ENCODE peak calls at places on chromosome 1, in four cellular contexts. One of them, this sample, is unnamed.
A peak's percentile ranks its signal among the peaks of the same experiment; 100 is the strongest.

GRCh38 chr1:228373681-228374571 is 32.7 kb downstream of the TRIM11 start:
- DNase-seq in K562: no peak
- DNase-seq in HepG2: no peak
- DNase-seq in H1: no peak
- DNase-seq in this sample: no peak

GRCh38 chr1:230130172-230130944 is 63.3 kb downstream of the GALNT2 start:
- DNase-seq in K562: no peak
- DNase-seq in HepG2: no peak
- DNase-seq in H1: no peak
- DNase-seq in this sample: no peak

GRCh38 chr1:155125946-155126493 is 1.7 kb upstream of the EFNA1 start:
- DNase-seq in K562: no peak
- DNase-seq in HepG2: peak; percentile 88
- DNase-seq in H1: peak; percentile 70
- DNase-seq in this sample: no peak

GRCh38 chr1:200776949-200777348 is 38.3 kb downstream of the CAMSAP2 start:
- DNase-seq in K562: peak; percentile 38
- DNase-seq in HepG2: peak; percentile 5
- DNase-seq in H1: no peak
- DNase-seq in this sample: no peak

GRCh38 chr1:20366766-20367602 is 76.3 kb downstream of the VWA5B1 start:
- DNase-seq in K562: peak; percentile 40
- DNase-seq in HepG2: peak; percentile 25
- DNase-seq in H1: peak; percentile 70
- DNase-seq in this sample: no peak

GRCh38 chr1:115463347-115463746 is 125.3 kb upstream of the NGF start:
- DNase-seq in K562: no peak
- DNase-seq in HepG2: no peak
- DNase-seq in H1: peak; percentile 20
- DNase-seq in this sample: no peak

GRCh38 chr1:170253180-170253579 is 107.4 kb downstream of the NTMT2 start:
- DNase-seq in K562: no peak
- DNase-seq in HepG2: no peak
- DNase-seq in H1: no peak
- DNase-seq in this sample: no peak

GRCh38 chr1:74180490-74180889 is 17.5 kb downstream of the LRRIQ3 start:
- DNase-seq in K562: no peak
- DNase-seq in HepG2: no peak
- DNase-seq in H1: no peak
- DNase-seq in this sample: no peak

GRCh38 chr1:87885263-87885662 is 556.6 kb downstream of the LMO4 start:
- DNase-seq in K562: no peak
- DNase-seq in HepG2: no peak
- DNase-seq in H1: no peak
- DNase-seq in this sample: no peak

GRCh38 chr1:193069748-193070394 is 10.5 kb downstream of the RO60 start:
- DNase-seq in K562: peak; percentile 63
- DNase-seq in HepG2: no peak
- DNase-seq in H1: no peak
- DNase-seq in this sample: no peak

GRCh38 chr1:227885648-227886502 is 61.9 kb downstream of the WNT9A start:
- DNase-seq in K562: peak; percentile 76
- DNase-seq in HepG2: no peak
- DNase-seq in H1: peak; percentile 51
- DNase-seq in this sample: peak; percentile 49

GRCh38 chr1:54121482-54122130 is 31.2 kb downstream of the CDCP2 start:
- DNase-seq in K562: peak; percentile 93
- DNase-seq in HepG2: peak; percentile 64
- DNase-seq in H1: peak; percentile 94
- DNase-seq in this sample: peak; percentile 29

GRCh38 chr1:234281826-234282489 is 91.3 kb upstream of the COA6 start:
- DNase-seq in K562: no peak
- DNase-seq in HepG2: no peak
- DNase-seq in H1: no peak
- DNase-seq in this sample: no peak

GRCh38 chr1:171868217-171868616 is 26.9 kb downstream of the DNM3 start:
- DNase-seq in K562: no peak
- DNase-seq in HepG2: no peak
- DNase-seq in H1: no peak
- DNase-seq in this sample: no peak

GRCh38 chr1:92808353-92808752 is 23.4 kb upstream of the EVI5 start:
- DNase-seq in K562: no peak
- DNase-seq in HepG2: no peak
- DNase-seq in H1: no peak
- DNase-seq in this sample: no peak

GRCh38 chr1:156464335-156464734 is 36.2 kb downstream of the MEF2D start:
- DNase-seq in K562: no peak
- DNase-seq in HepG2: no peak
- DNase-seq in H1: no peak
- DNase-seq in this sample: no peak

GRCh38 chr1:26474824-26475223 is 2.6 kb downstream of the HMGN2 start:
- DNase-seq in K562: no peak
- DNase-seq in HepG2: peak; percentile 20
- DNase-seq in H1: no peak
- DNase-seq in this sample: no peak

GRCh38 chr1:30670195-30671060 is 53.0 kb downstream of the MATN1 start:
- DNase-seq in K562: no peak
- DNase-seq in HepG2: no peak
- DNase-seq in H1: no peak
- DNase-seq in this sample: no peak

GRCh38 chr1:27135920-27136551 is 18.9 kb downstream of the SLC9A1 start:
- DNase-seq in K562: no peak
- DNase-seq in HepG2: no peak
- DNase-seq in H1: peak; percentile 60
- DNase-seq in this sample: no peak

GRCh38 chr1:15680614-15681345 is 3.3 kb upstream of the PLEKHM2 start:
- DNase-seq in K562: no peak
- DNase-seq in HepG2: peak; percentile 20
- DNase-seq in H1: no peak
- DNase-seq in this sample: no peak

GRCh38 chr1:203082571-203083462 is 3.0 kb downstream of the MYOG start:
- DNase-seq in K562: no peak
- DNase-seq in HepG2: no peak
- DNase-seq in H1: no peak
- DNase-seq in this sample: no peak

GRCh38 chr1:13539683-13540082 is 25.9 kb upstream of the LRRC38 start:
- DNase-seq in K562: no peak
- DNase-seq in HepG2: no peak
- DNase-seq in H1: no peak
- DNase-seq in this sample: no peak

GRCh38 chr1:869499-870244 is 54.1 kb upstream of the SAMD11 start:
- DNase-seq in K562: peak; percentile 83
- DNase-seq in HepG2: peak; percentile 9
- DNase-seq in H1: peak; percentile 90
- DNase-seq in this sample: peak; percentile 26

GRCh38 chr1:42873670-42874069 is 27.3 kb downstream of the ZNF691 start:
- DNase-seq in K562: no peak
- DNase-seq in HepG2: no peak
- DNase-seq in H1: no peak
- DNase-seq in this sample: no peak

GRCh38 chr1:221961532-221962292 is 219.8 kb upstream of the DUSP10 start:
- DNase-seq in K562: peak; percentile 35
- DNase-seq in HepG2: peak; percentile 74
- DNase-seq in H1: no peak
- DNase-seq in this sample: peak; percentile 44

GRCh38 chr1:220249522-220249921 is 22.7 kb downstream of the RAB3GAP2 start:
- DNase-seq in K562: no peak
- DNase-seq in HepG2: no peak
- DNase-seq in H1: no peak
- DNase-seq in this sample: no peak

GRCh38 chr1:39926343-39926769 is 24.6 kb upstream of the MYCL start:
- DNase-seq in K562: no peak
- DNase-seq in HepG2: peak; percentile 13
- DNase-seq in H1: no peak
- DNase-seq in this sample: no peak

DNA sequence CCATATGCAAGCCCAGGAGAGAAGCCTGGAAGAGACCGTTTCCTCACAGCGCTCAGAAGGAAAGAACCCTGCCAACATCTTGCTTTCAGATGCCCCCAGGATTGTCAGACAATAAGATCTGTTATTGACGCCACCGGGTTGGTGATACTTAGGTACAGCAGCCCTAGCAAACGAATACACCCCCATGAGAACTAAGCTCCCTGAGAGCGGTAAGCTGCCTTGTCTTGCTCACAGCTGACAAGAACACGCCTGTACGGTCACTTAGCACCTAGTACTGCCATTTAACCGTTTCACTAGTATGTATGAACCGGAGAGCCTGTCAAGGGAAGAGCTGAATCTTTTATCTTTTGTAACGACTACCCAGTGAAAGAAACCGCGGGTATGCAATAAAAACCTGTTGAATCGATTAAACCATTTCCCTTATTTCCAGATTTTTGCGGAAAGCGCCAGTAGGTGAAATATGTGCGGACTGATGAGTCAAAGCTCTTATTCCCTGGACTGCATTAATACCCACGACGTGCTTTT is 619 bp upstream of the ZBTB8B start:
- DNase-seq in K562: no peak
- DNase-seq in HepG2: no peak
- DNase-seq in H1: no peak
- DNase-seq in this sample: no peak
- TF ChIP-seq SRF in K562: no peak
- TF ChIP-seq SRF in HepG2: no peak
- TF ChIP-seq SRF in H1: no peak
- TF ChIP-seq SRF in this sample: no peak

DNA sequence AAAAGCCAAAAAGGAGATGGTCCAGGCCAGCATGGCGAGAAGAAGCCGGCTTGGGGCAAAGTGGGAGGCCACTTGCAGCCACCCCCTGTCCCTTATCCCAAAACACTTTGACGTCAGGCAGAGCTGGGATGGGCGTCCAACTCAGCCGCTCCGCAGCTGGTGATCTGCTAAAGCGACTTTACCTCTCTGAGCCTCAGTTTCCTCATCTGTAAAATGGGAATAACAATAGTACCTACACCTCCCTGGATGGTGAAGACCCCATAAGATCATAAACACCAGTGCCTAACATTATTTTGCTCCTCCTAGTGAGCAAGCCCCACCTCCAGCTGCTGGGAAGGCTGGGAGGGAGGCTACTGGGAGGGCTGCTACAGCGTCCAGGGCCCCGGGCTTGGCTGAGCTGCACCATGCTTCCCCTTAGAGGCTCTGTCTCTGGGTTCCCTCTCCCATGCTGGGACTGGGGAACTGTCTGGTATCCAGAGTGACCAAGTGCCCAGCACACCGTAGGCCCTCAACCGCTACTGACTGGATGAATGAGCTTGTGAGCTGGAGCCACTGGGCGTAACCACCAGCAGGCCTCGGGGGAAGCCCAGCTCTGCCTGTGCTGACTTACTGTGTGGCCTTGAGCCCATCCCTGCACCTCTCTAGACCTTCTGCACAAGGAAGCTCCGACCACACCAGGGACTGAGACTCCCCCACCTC is 18.3 kb downstream of the IFFO2 start:
- DNase-seq in K562: no peak
- DNase-seq in HepG2: peak; percentile 36
- DNase-seq in H1: no peak
- DNase-seq in this sample: no peak
- TF ChIP-seq FOSL1 in K562: no peak
- TF ChIP-seq FOSL1 in HepG2: no peak
- TF ChIP-seq FOSL1 in H1: no peak
- TF ChIP-seq FOSL1 in this sample: no peak

GRCh38 chr1:165116732-165117131 is 239.8 kb downstream of the LMX1A start:
- DNase-seq in K562: no peak
- DNase-seq in HepG2: no peak
- DNase-seq in H1: no peak
- DNase-seq in this sample: peak; percentile 48
- TF ChIP-seq SRF in K562: no peak
- TF ChIP-seq SRF in HepG2: no peak
- TF ChIP-seq SRF in H1: no peak
- TF ChIP-seq SRF in this sample: no peak

DNA sequence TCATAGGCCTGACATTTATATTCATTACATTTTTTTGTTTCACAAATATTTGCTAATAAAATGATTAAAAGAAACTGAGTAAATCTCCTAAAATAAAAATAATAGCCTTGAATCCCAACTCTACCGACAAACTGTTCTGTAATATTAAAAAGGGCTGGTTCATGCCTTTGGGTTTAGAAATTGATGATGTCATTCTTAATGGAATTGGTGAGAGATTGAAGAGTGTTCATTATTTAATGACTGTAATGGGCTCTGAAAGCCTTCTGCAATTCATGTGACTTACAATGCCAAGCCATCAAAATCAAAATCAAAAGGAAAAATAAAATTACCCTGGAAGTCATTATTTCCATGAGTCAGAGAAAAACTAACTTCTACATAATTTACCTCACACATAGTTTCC is 93.7 kb upstream of the PALMD start:
- DNase-seq in K562: no peak
- DNase-seq in HepG2: no peak
- DNase-seq in H1: no peak
- DNase-seq in this sample: no peak
- TF ChIP-seq FOSL1 in K562: no peak
- TF ChIP-seq FOSL1 in HepG2: no peak
- TF ChIP-seq FOSL1 in H1: no peak
- TF ChIP-seq FOSL1 in this sample: no peak

GRCh38 chr1:10631121-10631810 is 156.5 kb downstream of the PEX14 start:
- DNase-seq in K562: no peak
- DNase-seq in HepG2: no peak
- DNase-seq in H1: no peak
- DNase-seq in this sample: no peak

GRCh38 chr1:10631811-10632481 is 157.2 kb downstream of the PEX14 start:
- DNase-seq in K562: no peak
- DNase-seq in HepG2: no peak
- DNase-seq in H1: no peak
- DNase-seq in this sample: no peak

GRCh38 chr1:10629091-10629815 is 154.5 kb downstream of the PEX14 start:
- DNase-seq in K562: no peak
- DNase-seq in HepG2: no peak
- DNase-seq in H1: no peak
- DNase-seq in this sample: no peak

GRCh38 chr1:10629816-10630571 is 155.2 kb downstream of the PEX14 start:
- DNase-seq in K562: no peak
- DNase-seq in HepG2: no peak
- DNase-seq in H1: no peak
- DNase-seq in this sample: no peak

DNA sequence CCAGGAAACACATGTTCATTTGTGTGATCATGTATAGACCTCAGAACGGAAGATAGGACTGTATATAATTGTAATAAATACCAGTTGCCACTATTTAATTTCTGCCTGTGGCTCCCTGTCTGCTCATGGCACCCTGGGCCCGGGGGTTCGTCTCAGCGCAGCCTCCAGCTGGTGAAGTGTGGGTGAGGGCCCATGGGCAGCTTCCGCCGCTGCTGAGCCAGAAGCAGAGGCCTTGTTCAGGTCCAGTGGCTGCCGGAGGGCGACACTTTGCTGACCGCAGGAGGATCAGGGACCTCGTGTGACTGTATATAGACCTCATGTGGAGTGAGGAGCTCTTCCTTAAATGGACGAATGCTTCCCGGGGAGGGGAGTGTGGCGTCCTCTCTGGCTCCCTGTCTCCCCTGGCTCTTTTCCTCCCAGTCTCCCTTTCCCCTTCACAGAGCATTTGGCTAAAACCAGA is 155.9 kb downstream of the PEX14 start:
- DNase-seq in K562: no peak
- DNase-seq in HepG2: no peak
- DNase-seq in H1: no peak
- DNase-seq in this sample: no peak
- TF ChIP-seq SRF in K562: no peak
- TF ChIP-seq SRF in HepG2: no peak
- TF ChIP-seq SRF in H1: no peak
- TF ChIP-seq SRF in this sample: no peak